ENCODE peak calls at places on chromosomes 11 and 22, in seven cellular contexts. O is HCT116, L is A549, B is IMR-90, M is HepG2, C is H1, Q is GM12878. I is an unnamed sample.

GRCh38 chr11:1966531-1966930 is 19.4 kb downstream of the MRPL23 start:
- DNase-seq in O (no peak), L (no peak), B (no peak), M (no peak), C (no peak), Q (no peak), I (no peak)

GRCh38 chr11:124745835-124746620 is 6.0 kb downstream of the VSIG2 start:
- DNase-seq in O (no peak), L (peak), B (no peak), M (no peak), C (no peak), Q (no peak), I (peak)

GRCh38 chr11:101867951-101868350 is 46.9 kb upstream of the CEP126 start:
- DNase-seq in O (no peak), L (no peak), B (peak), M (no peak), C (no peak), Q (no peak), I (no peak)

GRCh38 chr11:108122166-108122628 is 830 bp downstream of the ACAT1 start:
- DNase-seq in O (no peak), L (no peak), B (no peak), M (no peak), C (no peak), Q (no peak), I (peak)

GRCh38 chr11:86608251-86608799 is 64.1 kb downstream of the ME3 start:
- DNase-seq in O (peak), L (peak), B (peak), M (peak), C (no peak), Q (peak), I (peak)

GRCh38 chr11:116283300-116283699 is 489.5 kb downstream of the BUD13 start:
- DNase-seq in O (no peak), L (no peak), B (no peak), M (no peak), C (no peak), Q (no peak), I (no peak)

GRCh38 chr22:32564170-32565001 is 89.8 kb downstream of the FBXO7 start:
- DNase-seq in O (no peak), L (no peak), B (peak), M (no peak), C (no peak), Q (no peak), I (no peak)

GRCh38 chr11:18192988-18193387 is 20.4 kb downstream of the MRGPRX4 start:
- DNase-seq in O (no peak), L (no peak), B (no peak), M (no peak), C (no peak), Q (peak), I (no peak)

GRCh38 chr22:43433451-43433850 is 21.6 kb downstream of the MPPED1 start:
- DNase-seq in O (no peak), L (no peak), B (no peak), M (no peak), C (no peak), Q (no peak), I (no peak)

GRCh38 chr11:73284106-73284505 is 12.0 kb downstream of the P2RY6 start:
- DNase-seq in O (no peak), L (no peak), B (no peak), M (no peak), C (no peak), Q (no peak), I (no peak)

GRCh38 chr11:95867105-95867504 is 56.8 kb downstream of the MTMR2 start:
- DNase-seq in O (no peak), L (no peak), B (no peak), M (no peak), C (no peak), Q (no peak), I (no peak)
- TF ChIP-seq CEBPB in O (no peak), L (no peak), B (no peak), M (no peak), C (no peak), Q (no peak), I (no peak)

DNA sequence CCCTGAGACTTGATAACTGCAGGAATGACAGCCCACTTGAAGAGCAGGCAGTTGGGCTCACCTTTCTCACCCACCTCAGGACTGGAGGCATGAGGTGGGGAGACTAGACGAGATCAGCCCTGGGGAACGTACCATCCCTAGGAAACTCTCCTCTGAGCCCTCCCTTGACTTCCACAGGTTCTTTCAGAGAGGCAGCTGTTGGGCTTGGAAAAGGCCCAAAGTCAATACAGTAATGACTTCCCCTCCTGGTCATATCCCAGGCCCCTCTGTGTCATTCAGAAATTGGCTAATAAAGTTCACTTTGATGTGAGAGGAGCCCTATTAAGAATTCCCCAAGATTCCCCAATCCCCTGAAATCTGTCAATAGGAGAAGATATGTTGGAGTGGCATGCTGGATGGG is 5.8 kb upstream of the NECTIN1 start:
- DNase-seq in O (no peak), L (no peak), B (no peak), M (no peak), C (no peak), Q (no peak), I (no peak)
- TF ChIP-seq CEBPB in O (no peak), L (no peak), B (no peak), M (no peak), C (no peak), Q (no peak), I (no peak)

DNA sequence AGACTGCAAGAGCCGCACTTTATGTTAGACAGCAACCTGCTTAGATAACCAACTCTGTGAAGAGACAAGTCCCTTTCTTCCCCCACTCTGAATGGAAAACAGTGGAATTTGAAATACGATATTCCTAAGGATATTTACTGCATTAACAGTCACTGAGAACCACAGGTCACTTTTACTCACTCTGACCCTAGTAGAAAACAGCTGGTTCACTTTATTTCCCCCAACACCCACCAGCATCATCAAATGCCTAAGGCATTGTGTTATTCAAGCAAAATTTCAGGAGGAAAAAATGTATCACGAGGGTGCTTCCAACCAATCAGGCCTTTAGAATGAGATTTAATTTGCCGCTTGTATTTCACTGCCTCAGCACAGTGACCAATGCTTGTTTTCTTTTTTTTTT is 1134.1 kb upstream of the CCDC90B start:
- DNase-seq in O (no peak), L (no peak), B (no peak), M (no peak), C (no peak), Q (no peak), I (no peak)
- TF ChIP-seq CEBPB in O (no peak), L (no peak), B (no peak), M (no peak), C (no peak), Q (no peak), I (no peak)

DNA sequence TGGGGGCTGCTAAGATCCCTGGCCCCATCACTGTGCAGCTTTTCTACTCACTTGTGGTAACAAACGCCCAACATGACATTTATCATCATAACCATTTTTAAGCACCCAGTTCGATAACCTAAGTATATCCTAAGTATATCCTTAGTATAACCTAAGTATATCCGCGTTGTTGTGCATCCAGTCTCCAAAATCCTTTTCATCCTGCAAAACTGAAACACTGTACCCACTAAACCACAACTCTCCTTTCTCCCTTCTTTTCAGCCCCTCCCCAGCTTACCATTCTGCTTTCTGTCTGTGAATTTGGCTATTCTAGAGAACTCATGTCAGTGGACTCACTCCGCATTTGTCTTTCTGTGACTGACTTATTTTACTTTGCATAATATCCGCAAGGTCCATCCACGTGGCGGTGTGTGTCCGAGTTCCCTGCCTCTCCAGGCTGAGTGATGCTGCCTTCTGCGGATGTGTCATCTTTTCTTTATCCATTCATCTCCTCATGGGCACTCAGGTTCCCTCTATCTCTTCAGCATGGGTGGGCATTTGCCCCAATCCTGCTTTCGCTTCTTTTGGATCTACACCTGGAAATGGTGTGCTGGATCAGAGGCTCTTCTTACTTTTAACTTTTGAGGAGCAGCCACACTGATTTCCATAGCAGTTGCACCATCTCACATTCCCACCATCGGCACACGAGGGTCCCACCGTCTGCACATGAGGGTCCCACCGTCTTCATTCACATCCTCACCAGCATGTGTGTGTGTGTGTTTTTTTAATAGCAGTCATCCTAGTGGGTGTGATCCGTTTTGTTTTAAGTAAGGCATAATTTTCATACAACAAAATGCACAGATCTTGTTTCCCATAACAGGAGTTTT is 82.4 kb upstream of the CLDN5 start:
- DNase-seq in O (no peak), L (no peak), B (no peak), M (no peak), C (no peak), Q (no peak), I (peak)
- TF ChIP-seq CEBPB in O (no peak), L (no peak), B (no peak), M (no peak), C (no peak), Q (no peak), I (no peak)

DNA sequence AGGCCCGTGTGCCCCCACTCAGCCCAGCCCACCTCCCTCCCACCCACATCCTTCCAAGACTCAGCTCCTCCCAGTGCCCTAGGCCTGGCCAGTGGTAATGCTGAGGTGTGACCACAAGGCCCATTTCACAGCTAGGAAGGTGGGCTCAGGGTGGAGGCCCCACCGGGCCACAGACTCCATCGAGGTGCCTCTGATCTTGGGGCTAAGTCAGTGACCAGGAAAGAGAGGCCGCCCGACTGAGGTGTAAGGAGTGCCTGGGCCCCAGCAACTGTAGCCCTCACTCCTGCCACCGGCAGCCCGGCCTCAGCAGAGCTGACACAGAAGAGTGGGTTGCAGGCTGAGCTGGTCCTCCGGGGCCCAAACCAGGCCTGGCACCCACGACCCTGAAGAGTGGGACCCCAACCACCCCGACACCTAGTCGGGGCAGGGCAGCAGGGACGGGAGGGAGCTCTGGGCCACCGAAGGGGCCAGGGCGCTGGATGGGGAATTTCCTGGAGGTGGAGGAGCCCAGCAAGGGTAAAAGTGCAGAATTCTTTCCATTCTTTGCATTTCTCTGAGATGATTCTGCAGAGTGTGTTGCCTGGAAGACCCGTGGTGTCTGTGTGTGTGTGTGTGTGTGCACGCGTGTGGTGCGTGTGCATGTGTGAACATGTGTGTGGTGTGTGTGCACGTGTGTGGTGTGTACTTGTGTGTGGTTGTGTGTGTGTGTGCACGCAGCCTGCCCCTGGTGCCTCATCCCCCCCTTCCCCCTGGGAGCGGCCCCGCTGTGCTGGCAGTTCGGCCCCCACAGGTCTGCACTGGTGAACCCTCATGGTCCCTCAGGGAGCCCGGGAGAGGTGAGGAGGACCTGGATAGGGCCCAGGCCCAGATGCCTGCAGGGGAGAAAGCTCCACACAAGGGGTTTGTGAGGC is 8.3 kb upstream of the PIM3 start:
- DNase-seq in O (no peak), L (no peak), B (peak), M (peak), C (no peak), Q (no peak), I (no peak)
- TF ChIP-seq CEBPB in O (no peak), L (no peak), B (no peak), M (no peak), C (no peak), Q (no peak), I (no peak)

GRCh38 chr22:28798810-28799124 is 1.6 kb downstream of the XBP1 start:
- DNase-seq in O (no peak), L (no peak), B (no peak), M (no peak), C (no peak), Q (no peak), I (no peak)
- TF ChIP-seq CEBPB in O (no peak), L (no peak), B (no peak), M (no peak), C (no peak), Q (no peak), I (no peak)